ENCODE peak calls at places on chromosome 15, in nine cellular contexts. One of them, this sample, is unnamed.

GRCh38 chr15:85114886-85115285 is 133.2 kb downstream of the PDE8A start:
- DNase-seq in HL-60: no peak
- DNase-seq in endothelial cell: no peak
- DNase-seq in GM12865: no peak
- DNase-seq in H1: no peak
- DNase-seq in RWPE1: no peak
- DNase-seq in WTC11: no peak
- DNase-seq in colonic mucosa: no peak
- DNase-seq in osteocyte: no peak
- DNase-seq in this sample: no peak

GRCh38 chr15:39580630-39581500 is at the start of gene THBS1:
- DNase-seq in RWPE1: peak; percentile 93
- DNase-seq in endothelial cell: peak; percentile 62
- DNase-seq in WTC11: peak; percentile 96
- DNase-seq in GM12865: peak; percentile 40
- DNase-seq in H1: peak; percentile 88
- DNase-seq in osteocyte: peak; percentile 97
- DNase-seq in HL-60: peak; percentile 26
- DNase-seq in colonic mucosa: peak; percentile 91
- DNase-seq in this sample: no peak

GRCh38 chr15:56244811-56245576 is 1.3 kb upstream of the RFX7 start:
- DNase-seq in HL-60: no peak
- DNase-seq in GM12865: peak; percentile 78
- DNase-seq in endothelial cell: peak; percentile 9
- DNase-seq in colonic mucosa: peak; percentile 53
- DNase-seq in RWPE1: no peak
- DNase-seq in H1: no peak
- DNase-seq in osteocyte: no peak
- DNase-seq in WTC11: no peak
- DNase-seq in this sample: peak; percentile 28

GRCh38 chr15:96466548-96466947 is 136.0 kb downstream of the NR2F2 start:
- DNase-seq in WTC11: no peak
- DNase-seq in endothelial cell: no peak
- DNase-seq in HL-60: no peak
- DNase-seq in colonic mucosa: no peak
- DNase-seq in RWPE1: no peak
- DNase-seq in osteocyte: no peak
- DNase-seq in GM12865: no peak
- DNase-seq in H1: no peak
- DNase-seq in this sample: no peak

GRCh38 chr15:76866716-76867321 is 38.3 kb downstream of the SCAPER start:
- DNase-seq in endothelial cell: peak; percentile 9
- DNase-seq in H1: no peak
- DNase-seq in WTC11: no peak
- DNase-seq in GM12865: peak; percentile 48
- DNase-seq in colonic mucosa: no peak
- DNase-seq in osteocyte: no peak
- DNase-seq in HL-60: no peak
- DNase-seq in RWPE1: peak; percentile 12
- DNase-seq in this sample: no peak

GRCh38 chr15:65916664-65917406 is 47.5 kb downstream of the RAB11A start:
- DNase-seq in osteocyte: no peak
- DNase-seq in H1: peak; percentile 47
- DNase-seq in endothelial cell: peak; percentile 68
- DNase-seq in RWPE1: peak; percentile 45
- DNase-seq in colonic mucosa: no peak
- DNase-seq in HL-60: no peak
- DNase-seq in GM12865: peak; percentile 90
- DNase-seq in WTC11: peak; percentile 87
- DNase-seq in this sample: peak; percentile 85

GRCh38 chr15:81516012-81516411 is 142.0 kb upstream of the TMC3 start:
- DNase-seq in WTC11: no peak
- DNase-seq in colonic mucosa: no peak
- DNase-seq in endothelial cell: no peak
- DNase-seq in GM12865: no peak
- DNase-seq in H1: no peak
- DNase-seq in osteocyte: no peak
- DNase-seq in HL-60: no peak
- DNase-seq in RWPE1: no peak
- DNase-seq in this sample: no peak

GRCh38 chr15:43769584-43770228 is 7.1 kb downstream of the ELL3 start:
- DNase-seq in RWPE1: peak; percentile 64
- DNase-seq in GM12865: peak; percentile 68
- DNase-seq in WTC11: peak; percentile 78
- DNase-seq in endothelial cell: peak; percentile 72
- DNase-seq in H1: peak; percentile 34
- DNase-seq in colonic mucosa: peak; percentile 63
- DNase-seq in osteocyte: peak; percentile 85
- DNase-seq in HL-60: no peak
- DNase-seq in this sample: peak; percentile 53

GRCh38 chr15:58179206-58179605 is 41.0 kb downstream of the AQP9 start:
- DNase-seq in endothelial cell: no peak
- DNase-seq in H1: no peak
- DNase-seq in RWPE1: no peak
- DNase-seq in HL-60: no peak
- DNase-seq in osteocyte: no peak
- DNase-seq in WTC11: no peak
- DNase-seq in colonic mucosa: no peak
- DNase-seq in GM12865: no peak
- DNase-seq in this sample: no peak

GRCh38 chr15:63503739-63504246 is 600 bp upstream of the USP3 start:
- DNase-seq in HL-60: peak; percentile 76
- DNase-seq in endothelial cell: peak; percentile 34
- DNase-seq in RWPE1: peak; percentile 63
- DNase-seq in GM12865: peak; percentile 91
- DNase-seq in H1: no peak
- DNase-seq in colonic mucosa: no peak
- DNase-seq in WTC11: peak; percentile 36
- DNase-seq in osteocyte: no peak
- DNase-seq in this sample: peak; percentile 48

GRCh38 chr15:40857601-40858351 is 13.9 kb downstream of the SPINT1 start:
- DNase-seq in GM12865: peak; percentile 74
- DNase-seq in HL-60: no peak
- DNase-seq in WTC11: peak; percentile 88
- DNase-seq in RWPE1: peak; percentile 94
- DNase-seq in endothelial cell: peak; percentile 93
- DNase-seq in osteocyte: peak; percentile 95
- DNase-seq in colonic mucosa: peak; percentile 94
- DNase-seq in H1: no peak
- DNase-seq in this sample: peak; percentile 89

GRCh38 chr15:32886441-32886840 is 168.6 kb downstream of the GREM1 start:
- DNase-seq in RWPE1: no peak
- DNase-seq in endothelial cell: no peak
- DNase-seq in HL-60: no peak
- DNase-seq in H1: no peak
- DNase-seq in osteocyte: no peak
- DNase-seq in WTC11: no peak
- DNase-seq in colonic mucosa: no peak
- DNase-seq in GM12865: no peak
- DNase-seq in this sample: no peak

GRCh38 chr15:70118599-70118998 is 20.9 kb upstream of the TLE3 start:
- DNase-seq in osteocyte: no peak
- DNase-seq in H1: no peak
- DNase-seq in endothelial cell: no peak
- DNase-seq in colonic mucosa: no peak
- DNase-seq in HL-60: no peak
- DNase-seq in RWPE1: no peak
- DNase-seq in GM12865: no peak
- DNase-seq in WTC11: no peak
- DNase-seq in this sample: no peak

GRCh38 chr15:70120109-70120508 is 22.4 kb upstream of the TLE3 start:
- DNase-seq in GM12865: no peak
- DNase-seq in H1: no peak
- DNase-seq in colonic mucosa: no peak
- DNase-seq in WTC11: no peak
- DNase-seq in HL-60: no peak
- DNase-seq in osteocyte: no peak
- DNase-seq in RWPE1: no peak
- DNase-seq in endothelial cell: no peak
- DNase-seq in this sample: no peak

GRCh38 chr15:70120954-70121655 is 23.4 kb upstream of the TLE3 start:
- DNase-seq in RWPE1: no peak
- DNase-seq in osteocyte: no peak
- DNase-seq in GM12865: no peak
- DNase-seq in endothelial cell: no peak
- DNase-seq in H1: no peak
- DNase-seq in colonic mucosa: no peak
- DNase-seq in HL-60: no peak
- DNase-seq in WTC11: no peak
- DNase-seq in this sample: no peak

GRCh38 chr15:70125605-70126004 is 27.9 kb upstream of the TLE3 start:
- DNase-seq in endothelial cell: no peak
- DNase-seq in RWPE1: no peak
- DNase-seq in WTC11: no peak
- DNase-seq in osteocyte: no peak
- DNase-seq in colonic mucosa: no peak
- DNase-seq in H1: no peak
- DNase-seq in GM12865: peak; percentile 62
- DNase-seq in HL-60: no peak
- DNase-seq in this sample: no peak

GRCh38 chr15:70121656-70122297 is 24.1 kb upstream of the TLE3 start:
- DNase-seq in RWPE1: peak; percentile 55
- DNase-seq in GM12865: no peak
- DNase-seq in HL-60: no peak
- DNase-seq in H1: no peak
- DNase-seq in endothelial cell: no peak
- DNase-seq in WTC11: no peak
- DNase-seq in colonic mucosa: peak; percentile 55
- DNase-seq in osteocyte: no peak
- DNase-seq in this sample: no peak
- TF ChIP-seq CTCF in RWPE1: no peak
- TF ChIP-seq CTCF in GM12865: no peak
- TF ChIP-seq CTCF in HL-60: no peak
- TF ChIP-seq CTCF in H1: no peak
- TF ChIP-seq CTCF in endothelial cell: no peak
- TF ChIP-seq CTCF in WTC11: no peak
- TF ChIP-seq CTCF in colonic mucosa: no peak
- TF ChIP-seq CTCF in osteocyte: peak; percentile 18
- TF ChIP-seq CTCF in this sample: peak; percentile 23

DNA sequence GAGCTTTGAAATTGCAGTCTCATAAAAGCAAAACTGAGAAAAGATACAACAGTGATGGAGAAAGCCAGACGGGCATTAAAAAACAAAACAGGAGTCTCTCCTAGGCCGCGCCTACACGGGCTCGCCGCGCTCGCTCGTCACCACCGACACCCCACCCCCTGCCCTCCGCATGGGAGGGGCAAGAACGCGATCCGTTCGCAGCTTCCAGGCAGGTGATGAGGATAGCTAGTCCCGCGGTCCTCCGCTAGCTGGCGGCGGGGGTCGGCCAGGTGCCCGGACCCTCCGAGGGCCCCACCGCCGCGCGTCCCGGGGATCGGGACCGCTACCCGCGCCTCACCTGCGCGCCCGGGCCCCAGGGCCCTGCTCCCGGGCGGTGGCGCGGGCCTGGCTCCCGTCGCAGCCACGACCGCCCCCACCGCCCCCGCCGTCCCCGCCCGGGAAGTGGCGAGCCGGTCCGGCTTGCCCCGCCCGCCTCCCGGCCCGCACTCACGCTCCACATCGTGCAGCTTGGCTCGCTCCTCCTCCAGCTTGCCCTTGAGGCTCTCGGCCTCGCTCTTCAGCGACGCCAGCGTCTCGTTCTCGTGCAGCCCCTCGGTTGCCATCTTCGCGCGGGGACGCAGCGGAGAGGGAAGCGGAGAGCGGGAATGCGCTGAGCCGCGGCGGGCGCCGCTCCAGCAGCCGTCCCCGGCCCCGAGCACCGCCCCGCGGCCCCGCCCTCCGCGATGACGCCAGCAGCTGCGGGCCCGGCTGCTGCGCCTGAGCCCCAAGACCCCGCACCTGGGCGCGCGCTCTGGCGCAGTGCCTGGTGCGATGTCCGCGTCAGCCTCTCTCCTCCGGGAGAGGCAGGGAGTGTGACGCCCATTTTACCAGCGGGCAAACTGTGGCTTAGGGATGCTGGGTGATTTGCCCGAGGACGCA is 11.7 kb downstream of the GNB5 start:
- DNase-seq in osteocyte: peak; percentile 90
- DNase-seq in colonic mucosa: peak; percentile 88
- DNase-seq in H1: peak; percentile 56
- DNase-seq in WTC11: peak; percentile 89
- DNase-seq in RWPE1: peak; percentile 96
- DNase-seq in GM12865: peak; percentile 91
- DNase-seq in HL-60: peak; percentile 49
- DNase-seq in endothelial cell: peak; percentile 67
- DNase-seq in this sample: peak; percentile 91
- TF ChIP-seq CTCF in osteocyte: no peak
- TF ChIP-seq CTCF in colonic mucosa: no peak
- TF ChIP-seq CTCF in H1: no peak
- TF ChIP-seq CTCF in WTC11: no peak
- TF ChIP-seq CTCF in RWPE1: no peak
- TF ChIP-seq CTCF in GM12865: no peak
- TF ChIP-seq CTCF in HL-60: no peak
- TF ChIP-seq CTCF in endothelial cell: no peak
- TF ChIP-seq CTCF in this sample: no peak

GRCh38 chr15:78072080-78072892 is 5.2 kb downstream of the TBC1D2B start:
- DNase-seq in endothelial cell: no peak
- DNase-seq in osteocyte: no peak
- DNase-seq in GM12865: no peak
- DNase-seq in WTC11: peak; percentile 2
- DNase-seq in RWPE1: no peak
- DNase-seq in HL-60: no peak
- DNase-seq in colonic mucosa: peak; percentile 76
- DNase-seq in H1: no peak
- DNase-seq in this sample: no peak
- TF ChIP-seq CTCF in endothelial cell: no peak
- TF ChIP-seq CTCF in osteocyte: no peak
- TF ChIP-seq CTCF in GM12865: no peak
- TF ChIP-seq CTCF in WTC11: no peak
- TF ChIP-seq CTCF in RWPE1: no peak
- TF ChIP-seq CTCF in HL-60: no peak
- TF ChIP-seq CTCF in colonic mucosa: no peak
- TF ChIP-seq CTCF in H1: no peak
- TF ChIP-seq CTCF in this sample: no peak

DNA sequence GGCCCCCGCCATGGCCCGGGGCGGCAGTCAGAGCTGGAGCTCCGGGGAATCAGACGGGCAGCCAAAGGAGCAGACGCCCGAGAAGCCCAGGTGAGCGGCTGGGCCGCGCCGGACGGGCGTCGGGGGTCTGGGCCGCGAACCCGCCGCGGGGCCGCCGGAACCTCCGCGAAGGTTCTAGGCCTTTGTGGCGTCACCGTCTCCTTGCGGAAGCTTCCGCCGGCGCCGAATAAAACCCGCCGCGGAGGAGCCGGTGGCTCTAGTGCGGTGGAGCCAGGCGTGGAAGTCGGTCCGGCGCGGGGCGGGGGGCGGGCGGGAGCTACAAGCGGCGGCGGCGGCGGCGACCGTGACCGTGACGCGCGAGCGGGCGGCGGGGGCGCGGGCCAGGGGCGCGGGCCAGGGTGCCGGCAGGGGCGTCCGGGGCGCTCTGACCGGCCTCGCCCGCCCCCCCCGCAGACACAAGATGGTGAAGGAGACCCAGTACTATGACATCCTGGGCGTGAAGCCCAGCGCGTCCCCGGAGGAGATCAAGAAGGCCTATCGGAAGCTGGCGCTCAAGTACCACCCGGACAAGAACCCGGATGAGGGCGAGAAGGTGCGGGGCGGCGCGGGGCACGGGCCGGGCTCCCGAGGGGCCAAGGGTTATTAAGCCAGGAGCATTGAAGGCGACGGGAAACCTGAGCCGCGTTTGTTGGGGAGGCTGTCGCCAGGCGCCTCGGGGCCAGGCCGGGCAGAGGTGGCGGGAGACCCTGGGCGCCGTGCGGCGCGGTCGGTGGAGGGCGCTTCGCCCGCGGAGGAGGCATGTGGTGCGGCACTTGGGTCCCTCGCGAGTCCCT is at the start of gene DNAJA4:
- DNase-seq in osteocyte: no peak
- DNase-seq in HL-60: no peak
- DNase-seq in H1: no peak
- DNase-seq in endothelial cell: peak; percentile 51
- DNase-seq in GM12865: peak; percentile 75
- DNase-seq in WTC11: peak; percentile 62
- DNase-seq in RWPE1: no peak
- DNase-seq in colonic mucosa: peak; percentile 63
- DNase-seq in this sample: peak; percentile 72
- TF ChIP-seq CTCF in osteocyte: no peak
- TF ChIP-seq CTCF in HL-60: no peak
- TF ChIP-seq CTCF in H1: no peak
- TF ChIP-seq CTCF in endothelial cell: no peak
- TF ChIP-seq CTCF in GM12865: peak; percentile 35
- TF ChIP-seq CTCF in WTC11: no peak
- TF ChIP-seq CTCF in RWPE1: no peak
- TF ChIP-seq CTCF in colonic mucosa: no peak
- TF ChIP-seq CTCF in this sample: peak; percentile 27

This sample was measured in GM10248.